ENCODE peak calls at places on chromosomes 12 and 14, in five cellular contexts. R is uterus, W is heart left ventricle, V is IMR-90, M is psoas muscle. I is an unnamed sample.
A peak's percentile ranks its signal among the peaks of the same experiment; 100 is the strongest.

GRCh38 chr14:93829839-93830481 is 41.7 kb upstream of the PRIMA1 start:
- DNase-seq in W (no peak), V (no peak), R (no peak), M (no peak), I (no peak)

GRCh38 chr12:57461326-57461903 is 1.8 kb downstream of the GLI1 start:
- DNase-seq in M (peak; percentile 73), V (peak; percentile 57), R (peak; percentile 74), W (peak; percentile 75), I (peak; percentile 71)

GRCh38 chr14:40218282-40218941 is 786.2 kb upstream of the FBXO33 start:
- DNase-seq in W (no peak), M (no peak), V (no peak), R (no peak), I (no peak)

GRCh38 chr12:118311666-118312065 is 61.0 kb downstream of the TAOK3 start:
- DNase-seq in V (no peak), M (no peak), W (no peak), R (no peak), I (no peak)

GRCh38 chr12:2003676-2004112 is 563 bp downstream of the DCP1B start:
- DNase-seq in W (no peak), M (no peak), V (peak; percentile 24), R (no peak), I (no peak)

GRCh38 chr12:93790472-93791152 is 113.4 kb downstream of the CRADD start:
- DNase-seq in W (no peak), M (no peak), V (peak; percentile 89), R (no peak), I (no peak)

GRCh38 chr12:15590180-15590826 is 198.9 kb downstream of the EPS8 start:
- DNase-seq in R (peak; percentile 35), V (peak; percentile 70), W (peak; percentile 28), M (peak; percentile 49), I (no peak)

GRCh38 chr12:112905451-112906089 is 1.2 kb upstream of the OAS1 start:
- DNase-seq in R (no peak), W (no peak), M (no peak), V (no peak), I (no peak)

GRCh38 chr14:82913396-82913795 is 1379.7 kb upstream of the SEL1L start:
- DNase-seq in M (no peak), V (no peak), W (no peak), R (no peak), I (no peak)

GRCh38 chr12:116929885-116930284 is 19.1 kb downstream of the FBXW8 start:
- DNase-seq in V (no peak), R (no peak), W (no peak), M (no peak), I (no peak)

GRCh38 chr14:71011479-71011878 is 104.2 kb downstream of the PCNX1 start:
- DNase-seq in R (no peak), M (no peak), V (no peak), W (no peak), I (no peak)

GRCh38 chr12:25496098-25496587 is 56.9 kb downstream of the LMNTD1 start:
- DNase-seq in W (no peak), V (peak; percentile 38), M (no peak), R (no peak), I (no peak)

GRCh38 chr14:65483647-65484046 is 71.1 kb downstream of the FUT8 start:
- DNase-seq in R (no peak), V (peak; percentile 14), M (no peak), W (no peak), I (no peak)

GRCh38 chr14:29637406-29637805 is 290.2 kb downstream of the PRKD1 start:
- DNase-seq in R (no peak), W (no peak), V (peak; percentile 64), M (no peak), I (peak; percentile 78)

GRCh38 chr12:52602552-52602951 is 1.3 kb upstream of the KRT72 start:
- DNase-seq in V (no peak), W (no peak), R (no peak), M (no peak), I (peak; percentile 47)

GRCh38 chr12:6552140-6552551 is 3.7 kb downstream of the IFFO1 start:
- DNase-seq in M (peak; percentile 90), V (no peak), W (peak; percentile 83), R (peak; percentile 65), I (no peak)

GRCh38 chr12:47194501-47194900 is 114.7 kb upstream of the AMIGO2 start:
- DNase-seq in V (no peak), M (no peak), R (no peak), W (no peak), I (no peak)

GRCh38 chr12:9597365-9597764 is 10.4 kb downstream of the KLRB1 start:
- DNase-seq in R (no peak), W (no peak), M (no peak), V (no peak), I (no peak)

GRCh38 chr12:3054374-3054773 is 22.8 kb upstream of the TSPAN9 start:
- DNase-seq in V (no peak), W (no peak), M (no peak), R (no peak), I (no peak)

GRCh38 chr12:101256271-101256670 is 23.6 kb upstream of the UTP20 start:
- DNase-seq in W (no peak), V (no peak), M (no peak), R (no peak), I (no peak)

GRCh38 chr14:76777721-76778120 is 16.5 kb downstream of the VASH1 start:
- DNase-seq in V (no peak), W (no peak), R (no peak), M (no peak), I (no peak)

GRCh38 chr12:125794401-125794800 is 729.2 kb downstream of the AACS start:
- DNase-seq in R (no peak), M (no peak), W (no peak), V (no peak), I (no peak)

GRCh38 chr12:52645120-52645761 is 6.8 kb downstream of the KRT2 start:
- DNase-seq in V (no peak), M (no peak), R (no peak), W (no peak), I (no peak)

GRCh38 chr14:79911762-79912161 is 299.5 kb downstream of the DIO2 start:
- DNase-seq in W (no peak), M (no peak), V (no peak), R (no peak), I (no peak)

GRCh38 chr12:55797550-55797949 is 20.0 kb downstream of the SARNP start:
- DNase-seq in R (no peak), M (no peak), V (peak; percentile 6), W (no peak), I (no peak)

GRCh38 chr14:96297000-96297399 is 41.0 kb downstream of the BDKRB1 start:
- DNase-seq in V (peak; percentile 31), R (no peak), W (no peak), M (no peak), I (no peak)

GRCh38 chr14:85461432-85462133 is 68.4 kb upstream of the FLRT2 start:
- DNase-seq in R (no peak), V (no peak), W (no peak), M (no peak), I (no peak)

GRCh38 chr14:104870368-104871144 is 5.5 kb downstream of the CEP170B start:
- DNase-seq in R (peak; percentile 15), W (peak; percentile 58), V (no peak), M (peak; percentile 62), I (no peak)

DNA sequence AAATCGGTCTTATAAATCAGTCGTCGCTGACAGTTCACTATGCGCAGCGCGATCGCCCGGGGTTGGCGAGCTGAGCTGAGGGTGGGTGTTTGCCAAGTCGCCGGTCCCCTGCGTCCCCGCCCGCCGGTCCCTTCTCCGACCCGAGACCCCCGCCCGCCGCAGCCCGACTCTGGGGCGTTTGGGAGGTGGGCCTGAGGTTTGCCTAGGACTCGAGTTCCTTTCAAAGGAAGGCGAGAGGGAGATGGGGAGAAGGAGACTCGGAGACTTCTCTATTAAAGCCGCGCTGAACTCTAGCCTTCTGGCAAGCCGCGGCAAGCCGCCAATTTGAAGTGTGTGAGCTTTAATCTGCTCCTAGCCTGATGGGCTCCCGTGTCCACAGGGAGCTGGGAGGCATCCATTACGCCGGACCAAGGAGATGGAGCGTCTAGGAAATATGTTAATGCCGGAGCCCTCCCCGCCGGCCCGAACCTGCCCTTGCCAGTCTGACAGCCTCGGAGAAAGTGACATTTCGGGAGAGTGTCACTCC is 392.8 kb downstream of the NOVA1 start:
- DNase-seq in V (no peak), W (peak; percentile 68), R (peak; percentile 38), M (peak; percentile 69), I (no peak)
- H3K4me3 ChIP-seq in V (no peak overlapping the region), W (peak overlapping the region; percentile 45), R (no peak overlapping the region), M (peak overlapping the region; percentile 52), I (peak overlapping the region; percentile 27)

GRCh38 chr14:102693006-102693755 is 84.1 kb upstream of the TRAF3 start:
- DNase-seq in R (no peak), W (no peak), V (no peak), M (no peak), I (no peak)

GRCh38 chr14:102695172-102695569 is 82.1 kb upstream of the TRAF3 start:
- DNase-seq in W (no peak), R (no peak), M (no peak), V (no peak), I (no peak)

GRCh38 chr14:102692334-102692733 is 84.9 kb upstream of the TRAF3 start:
- DNase-seq in V (no peak), M (no peak), W (no peak), R (no peak), I (no peak)

GRCh38 chr14:102696332-102696731 is 80.9 kb upstream of the TRAF3 start:
- DNase-seq in V (no peak), R (no peak), W (no peak), M (no peak), I (no peak)

DNA sequence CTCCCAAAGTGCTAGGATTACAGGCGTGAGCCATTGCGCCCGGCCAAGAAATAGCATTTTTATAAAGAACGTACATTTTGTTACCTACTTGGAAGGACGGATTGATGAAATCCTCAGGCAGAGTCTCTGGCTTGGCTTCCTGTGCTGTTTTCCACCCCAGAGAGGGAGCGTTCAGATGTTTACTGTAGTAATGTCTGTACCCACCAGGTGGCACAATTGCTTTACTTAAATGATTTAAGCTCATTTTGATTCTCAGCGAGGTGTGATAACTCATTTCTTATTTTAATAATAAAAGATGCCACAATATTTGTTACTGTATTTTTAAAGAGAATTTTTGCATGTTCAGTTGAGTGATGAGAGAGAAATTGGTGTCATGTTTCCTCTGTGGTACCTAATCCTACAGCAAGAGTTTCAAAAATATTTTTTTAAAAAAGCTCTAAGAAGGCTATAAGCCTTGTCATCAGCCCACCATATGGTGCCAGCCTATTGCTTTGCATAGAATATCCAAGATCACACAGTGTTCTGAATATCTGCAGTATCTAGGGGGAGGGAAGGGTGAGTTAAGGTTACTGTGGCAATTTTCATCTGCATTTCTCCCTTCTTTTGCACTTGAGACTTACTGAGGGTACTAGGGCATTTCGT is 82.6 kb upstream of the TRAF3 start:
- DNase-seq in M (no peak), V (peak; percentile 73), W (no peak), R (peak; percentile 49), I (peak; percentile 70)
- H3K27ac ChIP-seq in M (no peak overlapping the region), V (no peak overlapping the region), W (no peak overlapping the region), R (no peak overlapping the region), I (no peak overlapping the region)

GRCh38 chr14:61752626-61753025 is 9.6 kb upstream of the SNAPC1 start:
- DNase-seq in W (no peak), M (no peak), V (peak; percentile 61), R (no peak), I (no peak)
- H3K4me3 ChIP-seq in W (no peak overlapping the region), M (no peak overlapping the region), V (no peak overlapping the region), R (no peak overlapping the region), I (no peak overlapping the region)

DNA sequence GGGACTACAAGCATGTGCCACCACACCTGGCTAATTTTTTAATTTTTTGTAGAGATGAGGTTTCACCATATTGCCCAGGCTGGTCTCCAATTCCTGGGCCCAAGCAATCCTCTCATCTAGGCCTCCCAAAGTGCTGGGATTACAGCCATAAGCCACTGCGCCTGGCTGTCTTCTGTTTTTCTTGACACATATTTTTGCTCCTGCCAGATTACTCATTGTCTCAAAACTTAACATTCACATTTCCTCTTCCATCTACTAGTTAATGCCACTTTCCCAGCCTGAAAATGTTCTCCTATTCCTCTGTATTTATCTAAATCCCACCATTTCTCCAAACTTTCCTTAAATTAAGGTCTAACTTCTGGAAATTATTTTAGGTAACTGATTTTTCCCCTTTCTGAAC is 36.2 kb upstream of the KCNH3 start:
- DNase-seq in R (no peak), V (peak; percentile 25), W (no peak), M (no peak), I (no peak)
- H3K27ac ChIP-seq in R (no peak overlapping the region), V (no peak overlapping the region), W (no peak overlapping the region), M (no peak overlapping the region), I (no peak overlapping the region)